ENCODE peak calls at places on chromosomes 13 and 19, in nine cellular contexts. C is NCI-H1436 treated with DMSO at 0.1 percent for 48 hours; D is breast epithelium; I is stimulated activated CD4-positive, alpha-beta T cell treated with anti-CD3 and anti-CD28 coated beads, Interleukin-12 subunit alpha, Interleukin-12 subunit beta, amount 100 ng/mL, for 4 hours; K is GOT3; N is tibial nerve; H is H9; M is cardiac muscle cell; E is anterior cingulate cortex. W is an unnamed sample.

GRCh38 chr13:59587971-59588716 is 575.6 kb downstream of the DIAPH3 start:
- DNase-seq in H (no peak), M (no peak), C (no peak), E (no peak), D (no peak), K (no peak), I (no peak), N (no peak), W (no peak)

GRCh38 chr19:41960973-41961372 is 1.9 kb upstream of the RABAC1 start:
- DNase-seq in M (no peak), N (no peak), I (no peak), H (no peak), E (no peak), K (no peak), C (no peak), D (no peak), W (no peak)

GRCh38 chr13:24684600-24684998 is 4.4 kb downstream of the ATP12A start:
- DNase-seq in C (no peak), I (no peak), N (no peak), E (peak; percentile 16), M (peak; percentile 49), D (no peak), K (no peak), H (no peak), W (no peak)

GRCh38 chr19:44894946-44895345 is 3.9 kb downstream of the TOMM40 start:
- DNase-seq in D (no peak), E (no peak), H (no peak), M (no peak), C (no peak), N (no peak), I (no peak), K (no peak), W (no peak)

GRCh38 chr13:75419656-75420055 is 62.3 kb downstream of the TBC1D4 start:
- DNase-seq in D (no peak), E (no peak), N (no peak), I (no peak), M (no peak), H (no peak), C (no peak), K (no peak), W (no peak)

GRCh38 chr19:16714702-16715294 is 4.8 kb upstream of the NWD1 start:
- DNase-seq in K (no peak), I (peak; percentile 21), M (peak; percentile 59), E (peak; percentile 26), D (peak; percentile 40), N (peak; percentile 54), C (no peak), H (peak; percentile 71), W (no peak)

GRCh38 chr19:39765091-39766076 is 13.3 kb upstream of the LEUTX start:
- DNase-seq in H (peak; percentile 48), M (peak; percentile 69), N (peak; percentile 21), I (peak; percentile 29), D (no peak), E (no peak), C (no peak), K (no peak), W (no peak)

GRCh38 chr13:23858586-23858985 is 30.6 kb downstream of the MIPEP start:
- DNase-seq in N (no peak), I (no peak), D (no peak), M (no peak), H (no peak), C (no peak), K (no peak), E (no peak), W (no peak)

GRCh38 chr13:42041017-42041683 is 7.3 kb upstream of the DGKH start:
- DNase-seq in E (peak; percentile 37), I (peak; percentile 43), C (no peak), K (no peak), N (peak; percentile 6), H (peak; percentile 54), D (peak; percentile 36), M (peak; percentile 59), W (no peak)

GRCh38 chr19:4719499-4719866 is 4.2 kb downstream of the DPP9 start:
- DNase-seq in N (no peak), C (no peak), H (no peak), M (no peak), I (no peak), K (no peak), D (no peak), E (no peak), W (no peak)

GRCh38 chr13:44191504-44192171 is 182.0 kb upstream of the SERP2 start:
- DNase-seq in D (peak; percentile 59), N (peak; percentile 77), C (no peak), E (peak; percentile 40), K (no peak), I (peak; percentile 17), H (peak; percentile 53), M (peak; percentile 86), W (no peak)

GRCh38 chr13:49791753-49792549 is 531 bp downstream of the KPNA3 start:
- DNase-seq in D (peak; percentile 41), E (peak; percentile 63), M (peak; percentile 53), C (no peak), I (peak; percentile 43), K (no peak), N (peak; percentile 21), H (peak; percentile 49), W (no peak)

GRCh38 chr19:16324384-16325160 is at the start of gene KLF2:
- DNase-seq in K (peak; percentile 72), D (peak; percentile 85), H (peak; percentile 71), E (peak; percentile 53), M (peak; percentile 96), C (no peak), N (peak; percentile 90), I (peak; percentile 72), W (peak; percentile 69)

GRCh38 chr13:100789481-100789880 is 114.9 kb upstream of the TMTC4 start:
- DNase-seq in H (no peak), K (no peak), D (no peak), M (peak; percentile 16), E (peak; percentile 65), I (no peak), C (no peak), N (no peak), W (no peak)

GRCh38 chr13:107373551-107373950 is 805.6 kb upstream of the ARGLU1 start:
- DNase-seq in E (no peak), H (peak; percentile 33), I (no peak), D (no peak), N (no peak), K (no peak), M (peak; percentile 75), C (peak; percentile 23), W (no peak)

GRCh38 chr13:67366533-67366932 is 136.4 kb upstream of the PCDH9 start:
- DNase-seq in E (no peak), I (no peak), K (no peak), M (peak; percentile 52), D (no peak), H (no peak), C (no peak), N (no peak), W (no peak)

GRCh38 chr13:86974995-86975328 is 696.2 kb upstream of the SLITRK5 start:
- DNase-seq in N (no peak), D (no peak), H (no peak), I (no peak), K (no peak), E (no peak), M (peak; percentile 0), C (no peak), W (no peak)

GRCh38 chr13:24127116-24127631 is 33.3 kb upstream of the SPATA13 start:
- DNase-seq in E (no peak), C (no peak), M (no peak), I (no peak), N (no peak), H (no peak), K (no peak), D (no peak), W (no peak)